ENCODE peak calls at places on chromosomes 5 and 9, in nine cellular contexts. J, B, P, D, H, E, S, L and A are unnamed samples.

GRCh38 chr9:127067603-127068220 is 54.7 kb downstream of the ANGPTL2 start:
- DNase-seq in J (no peak), B (peak; percentile 15), P (no peak), D (no peak), H (peak; percentile 31), E (no peak), S (no peak), L (no peak), A (no peak)

GRCh38 chr5:116272281-116272941 is 187.6 kb downstream of the COMMD10 start:
- DNase-seq in J (no peak), B (no peak), P (no peak), D (peak; percentile 8), H (peak; percentile 16), E (no peak), S (no peak), L (no peak), A (no peak)

GRCh38 chr5:87829214-87829551 is 416.5 kb upstream of the CCNH start:
- DNase-seq in J (no peak), B (peak; percentile 52), P (no peak), D (no peak), H (peak; percentile 61), E (no peak), S (no peak), L (no peak), A (no peak)

GRCh38 chr9:5815421-5815820 is 17.5 kb downstream of the ERMP1 start:
- DNase-seq in J (no peak), B (no peak), P (no peak), D (no peak), H (peak; percentile 53), E (no peak), S (no peak), L (no peak), A (no peak)

GRCh38 chr9:92660266-92660665 is 9.7 kb downstream of the IPPK start:
- DNase-seq in J (no peak), B (no peak), P (no peak), D (no peak), H (no peak), E (peak; percentile 23), S (no peak), L (no peak), A (no peak)

GRCh38 chr9:25716220-25716872 is 38.1 kb upstream of the TUSC1 start:
- DNase-seq in J (peak; percentile 21), B (peak; percentile 44), P (peak; percentile 44), D (peak; percentile 0), H (peak; percentile 57), E (no peak), S (peak; percentile 59), L (peak; percentile 16), A (peak; percentile 79)

GRCh38 chr9:93976081-93976480 is 20.9 kb upstream of the BARX1 start:
- DNase-seq in J (no peak), B (no peak), P (no peak), D (no peak), H (no peak), E (no peak), S (no peak), L (no peak), A (no peak)

GRCh38 chr9:110744753-110745522 is 76.3 kb downstream of the MUSK start:
- DNase-seq in J (no peak), B (peak; percentile 92), P (no peak), D (no peak), H (no peak), E (peak; percentile 4), S (peak; percentile 97), L (no peak), A (peak; percentile 26)

GRCh38 chr5:116622375-116623075 is 47.9 kb upstream of the SEMA6A start:
- DNase-seq in J (no peak), B (no peak), P (no peak), D (no peak), H (no peak), E (peak; percentile 23), S (no peak), L (no peak), A (no peak)

GRCh38 chr9:114317665-114318357 is 5.1 kb upstream of the ORM1 start:
- DNase-seq in J (peak; percentile 65), B (no peak), P (no peak), D (peak; percentile 40), H (no peak), E (no peak), S (no peak), L (no peak), A (no peak)

GRCh38 chr9:92611621-92612275 is 58.2 kb downstream of the IPPK start:
- DNase-seq in J (no peak), B (no peak), P (no peak), D (no peak), H (no peak), E (no peak), S (no peak), L (no peak), A (no peak)

GRCh38 chr9:128634651-128635262 is 21.9 kb downstream of the DYNC2I2 start:
- DNase-seq in J (no peak), B (peak; percentile 11), P (no peak), D (no peak), H (no peak), E (no peak), S (no peak), L (no peak), A (no peak)

GRCh38 chr9:12956261-12956660 is 181.4 kb downstream of the LURAP1L start:
- DNase-seq in J (no peak), B (no peak), P (no peak), D (no peak), H (no peak), E (no peak), S (no peak), L (no peak), A (no peak)

GRCh38 chr9:93963969-93964368 is 8.8 kb upstream of the BARX1 start:
- DNase-seq in J (no peak), B (no peak), P (no peak), D (no peak), H (no peak), E (no peak), S (no peak), L (peak; percentile 7), A (no peak)

GRCh38 chr5:19140276-19140675 is 847.7 kb downstream of the CDH18 start:
- DNase-seq in J (no peak), B (no peak), P (no peak), D (no peak), H (no peak), E (no peak), S (no peak), L (no peak), A (no peak)

GRCh38 chr9:123322771-123323481 is 33.1 kb upstream of the CRB2 start:
- DNase-seq in J (peak; percentile 74), B (no peak), P (no peak), D (no peak), H (no peak), E (no peak), S (no peak), L (peak; percentile 47), A (no peak)

GRCh38 chr5:126274819-126275218 is 148.4 kb upstream of the GRAMD2B start:
- DNase-seq in J (no peak), B (no peak), P (no peak), D (no peak), H (no peak), E (no peak), S (no peak), L (no peak), A (no peak)

GRCh38 chr5:16550316-16550952 is 66.4 kb downstream of the RETREG1 start:
- DNase-seq in J (peak; percentile 86), B (peak; percentile 43), P (peak; percentile 31), D (peak; percentile 49), H (peak; percentile 78), E (no peak), S (peak; percentile 23), L (peak; percentile 63), A (no peak)

GRCh38 chr9:129514891-129515290 is 106.0 kb downstream of the C9orf50 start:
- DNase-seq in J (no peak), B (no peak), P (no peak), D (no peak), H (no peak), E (no peak), S (no peak), L (no peak), A (no peak)

GRCh38 chr5:132877938-132878337 is 4.5 kb downstream of the LEAP2 start:
- DNase-seq in J (no peak), B (no peak), P (no peak), D (no peak), H (peak; percentile 46), E (no peak), S (no peak), L (no peak), A (peak; percentile 64)

GRCh38 chr9:123860603-123861002 is 69.3 kb downstream of the DENND1A start:
- DNase-seq in J (no peak), B (no peak), P (no peak), D (no peak), H (no peak), E (no peak), S (peak; percentile 10), L (no peak), A (no peak)

GRCh38 chr5:96997265-96997859 is 61.5 kb downstream of the LNPEP start:
- DNase-seq in J (peak; percentile 77), B (peak; percentile 25), P (peak; percentile 23), D (peak; percentile 69), H (peak; percentile 71), E (no peak), S (peak; percentile 8), L (peak; percentile 17), A (no peak)

GRCh38 chr9:115850548-115851304 is 302.9 kb upstream of the PAPPA start:
- DNase-seq in J (no peak), B (peak; percentile 78), P (no peak), D (no peak), H (no peak), E (no peak), S (peak; percentile 35), L (no peak), A (no peak)

GRCh38 chr9:25724424-25724823 is 46.2 kb upstream of the TUSC1 start:
- DNase-seq in J (no peak), B (peak; percentile 19), P (no peak), D (no peak), H (no peak), E (no peak), S (peak; percentile 79), L (no peak), A (no peak)

GRCh38 chr5:72392326-72392733 is 72.2 kb downstream of the PTCD2 start:
- DNase-seq in J (no peak), B (peak; percentile 77), P (no peak), D (no peak), H (no peak), E (no peak), S (no peak), L (no peak), A (peak; percentile 8)

GRCh38 chr5:134526483-134527155 is 1.1 kb downstream of the JADE2 start:
- DNase-seq in J (peak; percentile 83), B (no peak), P (peak; percentile 35), D (peak; percentile 73), H (peak; percentile 80), E (peak; percentile 82), S (peak; percentile 49), L (peak; percentile 87), A (peak; percentile 73)

GRCh38 chr5:132460835-132461230 is 29.7 kb downstream of the IRF1 start:
- DNase-seq in J (no peak), B (no peak), P (no peak), D (no peak), H (no peak), E (no peak), S (no peak), L (no peak), A (no peak)

GRCh38 chr5:33409435-33410146 is 31.2 kb upstream of the TARS1 start:
- DNase-seq in J (no peak), B (no peak), P (no peak), D (no peak), H (no peak), E (no peak), S (no peak), L (no peak), A (no peak)

GRCh38 chr9:7315116-7315515 is 484.5 kb downstream of the DMAC1 start:
- DNase-seq in J (no peak), B (no peak), P (no peak), D (no peak), H (no peak), E (no peak), S (no peak), L (no peak), A (no peak)

GRCh38 chr5:143403607-143404415 is at the start of gene NR3C1:
- DNase-seq in J (peak; percentile 86), B (peak; percentile 83), P (peak; percentile 30), D (peak; percentile 63), H (no peak), E (peak; percentile 90), S (peak; percentile 76), L (peak; percentile 84), A (peak; percentile 78)

GRCh38 chr5:1535646-1536045 is 11.9 kb upstream of the LPCAT1 start:
- DNase-seq in J (no peak), B (no peak), P (no peak), D (no peak), H (no peak), E (no peak), S (no peak), L (no peak), A (no peak)